ENCODE peak calls at places on chromosomes 11 and 22, in eight cellular contexts. R is thoracic aorta, P is Caco-2, Q is HCT116, K is fibroblast of lung, N is colonic mucosa, X is A549, Y is right lobe of liver. L is an unnamed sample.
A peak's percentile ranks its signal among the peaks of the same experiment; 100 is the strongest.

GRCh38 chr11:84947970-84948600 is 679.1 kb downstream of the DLG2 start:
- DNase-seq in R (no peak), P (no peak), Q (no peak), K (no peak), N (no peak), X (no peak), Y (no peak), L (no peak)

GRCh38 chr22:26672590-26673468 is 15.4 kb downstream of the MIAT start:
- DNase-seq in R (peak; percentile 82), P (peak; percentile 89), Q (peak; percentile 89), K (peak; percentile 96), N (peak; percentile 95), X (peak; percentile 94), Y (peak; percentile 90), L (peak; percentile 88)

GRCh38 chr22:20057596-20058268 is 22.3 kb upstream of the DGCR8 start:
- DNase-seq in R (no peak), P (no peak), Q (no peak), K (no peak), N (no peak), X (no peak), Y (no peak), L (no peak)

GRCh38 chr11:11789735-11790369 is 51.9 kb upstream of the USP47 start:
- DNase-seq in R (no peak), P (no peak), Q (no peak), K (peak; percentile 39), N (no peak), X (peak; percentile 34), Y (no peak), L (peak; percentile 25)

GRCh38 chr11:35943761-35944502 is at the start of gene LDLRAD3:
- DNase-seq in R (peak; percentile 13), P (peak; percentile 80), Q (peak; percentile 37), K (peak; percentile 87), N (peak; percentile 75), X (peak; percentile 75), Y (peak; percentile 86), L (peak; percentile 86)

GRCh38 chr11:9004310-9004945 is 627 bp upstream of the NRIP3 start:
- DNase-seq in R (no peak), P (peak; percentile 41), Q (no peak), K (no peak), N (no peak), X (no peak), Y (no peak), L (no peak)

GRCh38 chr11:1515082-1516060 is 28.8 kb upstream of the MOB2 start:
- DNase-seq in R (no peak), P (peak; percentile 55), Q (peak; percentile 6), K (peak; percentile 46), N (peak; percentile 80), X (peak; percentile 52), Y (peak; percentile 74), L (peak; percentile 54)

GRCh38 chr11:63882555-63883242 is 34.3 kb downstream of the RCOR2 start:
- DNase-seq in R (no peak), P (no peak), Q (no peak), K (no peak), N (no peak), X (no peak), Y (no peak), L (no peak)

GRCh38 chr11:79116600-79116999 is 324.2 kb downstream of the TENM4 start:
- DNase-seq in R (no peak), P (no peak), Q (no peak), K (no peak), N (no peak), X (no peak), Y (no peak), L (no peak)

GRCh38 chr11:2297623-2298030 is 4.1 kb downstream of the C11orf21 start:
- DNase-seq in R (no peak), P (no peak), Q (no peak), K (no peak), N (no peak), X (no peak), Y (no peak), L (no peak)

GRCh38 chr11:116707250-116707649 is 65.5 kb downstream of the BUD13 start:
- DNase-seq in R (no peak), P (no peak), Q (no peak), K (no peak), N (peak; percentile 62), X (no peak), Y (no peak), L (no peak)

GRCh38 chr11:35182317-35182939 is 43.5 kb downstream of the CD44 start:
- DNase-seq in R (no peak), P (no peak), Q (no peak), K (no peak), N (no peak), X (no peak), Y (no peak), L (no peak)

GRCh38 chr11:44852159-44852707 is 98.5 kb downstream of the TP53I11 start:
- DNase-seq in R (no peak), P (no peak), Q (no peak), K (no peak), N (no peak), X (no peak), Y (no peak), L (no peak)

GRCh38 chr11:78138281-78138680 is 1.1 kb downstream of the ALG8 start:
- DNase-seq in R (no peak), P (no peak), Q (no peak), K (no peak), N (no peak), X (no peak), Y (no peak), L (no peak)

GRCh38 chr11:63905179-63905578 is 11.8 kb downstream of the RCOR2 start:
- DNase-seq in R (no peak), P (no peak), Q (no peak), K (no peak), N (no peak), X (no peak), Y (no peak), L (no peak)

GRCh38 chr11:104534268-104534667 is 364.0 kb downstream of the CASP12 start:
- DNase-seq in R (no peak), P (no peak), Q (no peak), K (peak; percentile 77), N (no peak), X (peak; percentile 26), Y (no peak), L (peak; percentile 79)

GRCh38 chr11:44729718-44730117 is 3.0 kb downstream of the TSPAN18 start:
- DNase-seq in R (no peak), P (no peak), Q (no peak), K (no peak), N (no peak), X (no peak), Y (no peak), L (no peak)

GRCh38 chr22:29695129-29695926 is 24.5 kb upstream of the CABP7 start:
- DNase-seq in R (no peak), P (no peak), Q (no peak), K (no peak), N (no peak), X (no peak), Y (no peak), L (no peak)

GRCh38 chr11:124865181-124865901 is at the start of gene ROBO3:
- DNase-seq in R (no peak), P (peak; percentile 39), Q (no peak), K (peak; percentile 15), N (no peak), X (no peak), Y (peak; percentile 35), L (no peak)

GRCh38 chr11:124115782-124116616 is 749 bp downstream of the VWA5A start:
- DNase-seq in R (no peak), P (no peak), Q (no peak), K (no peak), N (peak; percentile 50), X (no peak), Y (no peak), L (no peak)

GRCh38 chr11:42338056-42338455 is 878.6 kb upstream of the LRRC4C start:
- DNase-seq in R (no peak), P (no peak), Q (no peak), K (no peak), N (no peak), X (no peak), Y (no peak), L (no peak)
- H3K4me3 ChIP-seq in R (no peak overlapping the region), P (no peak overlapping the region), Q (no peak overlapping the region), K (no peak overlapping the region), N (no peak overlapping the region), X (no peak overlapping the region), Y (no peak overlapping the region), L (no peak overlapping the region)

DNA sequence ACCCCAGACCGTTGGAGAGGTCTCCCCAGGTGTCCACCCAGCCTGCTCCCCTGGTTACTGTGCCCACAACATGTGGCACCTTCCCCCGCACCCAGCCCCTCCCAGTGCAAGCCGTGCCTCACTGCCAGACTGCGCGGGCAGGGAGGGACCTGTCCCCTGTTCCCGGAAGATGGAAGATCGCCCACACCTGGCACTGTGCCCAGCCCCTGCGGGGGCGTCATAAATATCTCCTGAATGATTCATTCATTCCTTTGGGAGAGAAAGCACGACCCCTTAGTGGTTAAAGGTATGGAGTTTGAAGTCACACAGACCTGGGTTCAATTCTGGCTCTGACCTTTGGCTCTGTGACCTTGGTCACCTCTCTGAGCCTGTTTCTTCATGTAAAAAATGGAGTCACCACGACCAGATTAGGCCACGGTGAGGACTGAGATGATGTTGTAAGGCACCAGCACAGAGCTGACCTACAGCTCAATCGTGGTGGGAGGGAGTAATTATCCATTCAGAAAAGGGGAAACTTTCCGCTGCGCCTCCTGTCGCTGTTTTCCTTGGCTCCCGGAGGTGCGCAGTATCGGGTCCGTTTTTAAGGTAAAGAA is 497 bp upstream of the SYT12 start:
- DNase-seq in R (no peak), P (no peak), Q (peak; percentile 75), K (peak; percentile 8), N (peak; percentile 55), X (peak; percentile 45), Y (peak; percentile 62), L (peak; percentile 40)
- TF ChIP-seq CTCF in R (no peak), P (no peak), Q (no peak), K (no peak), N (no peak), X (no peak), Y (no peak), L (no peak)

DNA sequence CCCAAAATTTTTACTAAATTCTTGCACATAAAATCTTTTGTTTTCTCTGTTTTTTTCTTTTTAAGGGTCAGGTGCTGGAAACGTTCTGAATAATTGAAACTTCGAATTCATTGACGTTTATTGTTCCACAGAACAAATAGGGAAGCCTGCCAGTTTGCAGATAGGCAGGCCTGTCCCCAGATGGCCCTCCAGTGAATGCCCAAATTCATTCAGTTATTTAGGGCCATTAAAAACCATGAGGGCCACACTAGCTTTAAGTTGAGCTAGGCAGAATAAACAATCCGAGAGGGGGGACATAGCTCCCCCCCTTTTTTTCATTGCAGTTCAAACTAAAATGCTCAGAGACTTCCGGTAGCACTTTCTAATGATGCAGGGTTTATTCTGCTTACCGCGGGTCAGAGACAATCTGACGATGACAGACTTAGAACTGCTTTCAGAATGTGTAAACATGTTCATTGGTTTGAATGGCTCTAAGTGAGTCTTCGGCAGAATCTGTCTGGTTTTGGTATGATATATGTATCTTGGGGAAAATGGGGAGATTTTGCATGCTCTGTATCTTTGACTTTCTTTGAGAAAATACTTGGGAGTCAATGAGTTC is 72.0 kb downstream of the ZBTB16 start:
- DNase-seq in R (no peak), P (no peak), Q (no peak), K (no peak), N (no peak), X (no peak), Y (no peak), L (no peak)
- H3K4me3 ChIP-seq in R (peak overlapping the region; percentile 55), P (no peak overlapping the region), Q (no peak overlapping the region), K (no peak overlapping the region), N (no peak overlapping the region), X (no peak overlapping the region), Y (no peak overlapping the region), L (no peak overlapping the region)

DNA sequence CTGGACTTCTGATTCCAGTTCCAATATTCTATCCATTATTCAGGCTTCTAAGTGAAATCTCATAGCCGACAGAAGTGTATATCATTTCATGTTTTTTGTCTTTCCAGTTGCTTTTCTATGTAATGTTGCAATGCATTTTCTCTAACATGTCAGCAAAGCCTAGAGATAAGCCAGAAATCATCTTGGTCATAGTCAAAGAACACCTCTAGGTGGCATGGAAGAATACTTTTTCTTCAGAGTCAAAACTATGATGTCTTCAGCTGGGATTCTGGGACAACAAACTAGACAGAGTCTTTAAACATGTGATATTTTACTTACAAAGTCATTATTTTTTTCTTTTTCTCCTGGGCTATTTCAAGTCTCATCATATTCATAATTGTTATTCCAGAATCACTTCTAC is 4.4 kb downstream of the GAS2 start:
- DNase-seq in R (no peak), P (no peak), Q (no peak), K (peak; percentile 2), N (no peak), X (peak; percentile 24), Y (no peak), L (no peak)
- TF ChIP-seq CTCF in R (no peak), P (peak; percentile 55), Q (no peak), K (no peak), N (no peak), X (peak; percentile 16), Y (peak; percentile 20), L (peak; percentile 11)

L was measured in brain microvascular endothelial cell.